ENCODE peak calls at places on chromosomes 13 and 19, in four cellular contexts. One of them, this sample, is unnamed.
A peak's percentile ranks its signal among the peaks of the same experiment; 100 is the strongest.

GRCh38 chr19:55473613-55474012 is 2.8 kb upstream of the ZNF628 start:
- DNase-seq in thyroid gland: no peak
- DNase-seq in natural killer cell: no peak
- DNase-seq in psoas muscle: no peak
- DNase-seq in this sample: no peak

GRCh38 chr13:97798171-97798821 is 155.2 kb upstream of the IPO5 start:
- DNase-seq in psoas muscle: no peak
- DNase-seq in thyroid gland: no peak
- DNase-seq in natural killer cell: no peak
- DNase-seq in this sample: no peak

GRCh38 chr13:71871180-71871754 is 4.3 kb upstream of the DACH1 start:
- DNase-seq in thyroid gland: no peak
- DNase-seq in natural killer cell: no peak
- DNase-seq in psoas muscle: no peak
- DNase-seq in this sample: no peak

GRCh38 chr19:48968813-48969218 is 3.7 kb downstream of the FTL start:
- DNase-seq in natural killer cell: no peak
- DNase-seq in thyroid gland: peak; percentile 74
- DNase-seq in psoas muscle: no peak
- DNase-seq in this sample: no peak

GRCh38 chr13:42392706-42393572 is 121.0 kb downstream of the AKAP11 start:
- DNase-seq in psoas muscle: no peak
- DNase-seq in natural killer cell: no peak
- DNase-seq in thyroid gland: no peak
- DNase-seq in this sample: no peak

GRCh38 chr13:33867472-33867871 is 49.5 kb downstream of the RFC3 start:
- DNase-seq in thyroid gland: no peak
- DNase-seq in natural killer cell: no peak
- DNase-seq in psoas muscle: no peak
- DNase-seq in this sample: no peak

GRCh38 chr19:23436944-23437343 is 41.7 kb upstream of the ZNF91 start:
- DNase-seq in psoas muscle: no peak
- DNase-seq in natural killer cell: no peak
- DNase-seq in thyroid gland: no peak
- DNase-seq in this sample: no peak

GRCh38 chr19:48543121-48543710 is 8.8 kb upstream of the SULT2B1 start:
- DNase-seq in psoas muscle: peak; percentile 67
- DNase-seq in natural killer cell: no peak
- DNase-seq in thyroid gland: peak; percentile 78
- DNase-seq in this sample: no peak

GRCh38 chr19:48683349-48683748 is 10.5 kb upstream of the NTN5 start:
- DNase-seq in psoas muscle: peak; percentile 78
- DNase-seq in natural killer cell: no peak
- DNase-seq in thyroid gland: peak; percentile 71
- DNase-seq in this sample: no peak

GRCh38 chr19:9381367-9381785 is 18.6 kb downstream of the ZNF177 start:
- DNase-seq in natural killer cell: no peak
- DNase-seq in psoas muscle: no peak
- DNase-seq in thyroid gland: no peak
- DNase-seq in this sample: no peak

GRCh38 chr13:98405107-98405571 is 171.8 kb downstream of the STK24 start:
- DNase-seq in thyroid gland: no peak
- DNase-seq in psoas muscle: no peak
- DNase-seq in natural killer cell: no peak
- DNase-seq in this sample: no peak

GRCh38 chr13:99628442-99628841 is 127.2 kb downstream of the TM9SF2 start:
- DNase-seq in natural killer cell: no peak
- DNase-seq in psoas muscle: no peak
- DNase-seq in thyroid gland: no peak
- DNase-seq in this sample: no peak

GRCh38 chr13:40456397-40456958 is 210.0 kb downstream of the FOXO1 start:
- DNase-seq in psoas muscle: no peak
- DNase-seq in thyroid gland: peak; percentile 95
- DNase-seq in natural killer cell: no peak
- DNase-seq in this sample: no peak

GRCh38 chr13:97015661-97016350 is 21.5 kb upstream of the OXGR1 start:
- DNase-seq in thyroid gland: no peak
- DNase-seq in psoas muscle: no peak
- DNase-seq in natural killer cell: no peak
- DNase-seq in this sample: no peak

GRCh38 chr19:8877854-8878705 is 45.9 kb downstream of the MBD3L1 start:
- DNase-seq in psoas muscle: no peak
- DNase-seq in natural killer cell: no peak
- DNase-seq in thyroid gland: no peak
- DNase-seq in this sample: no peak

DNA sequence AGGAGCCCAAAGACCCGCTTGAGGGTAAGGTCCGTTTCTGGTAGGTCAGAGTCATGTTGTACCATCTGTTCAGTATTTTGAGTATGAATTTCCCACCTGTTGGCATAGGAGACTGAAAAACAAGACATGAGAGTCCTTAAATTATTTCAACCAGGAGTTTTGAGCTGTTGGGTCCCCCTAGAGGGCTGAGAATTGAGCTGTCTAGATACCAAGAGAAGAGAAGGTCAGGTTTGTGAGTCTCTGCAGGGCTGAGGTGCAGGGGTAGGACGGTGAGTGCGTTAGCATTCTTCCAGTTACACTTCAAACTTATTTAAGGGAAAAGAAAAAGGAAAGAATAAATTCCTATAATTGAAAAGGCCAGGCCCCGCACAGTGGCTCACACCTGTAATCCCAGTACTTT is 5.0 kb downstream of the CBLC start:
- DNase-seq in psoas muscle: no peak
- DNase-seq in thyroid gland: no peak
- DNase-seq in natural killer cell: no peak
- DNase-seq in this sample: no peak
- TF ChIP-seq CTCF in psoas muscle: no peak
- TF ChIP-seq CTCF in thyroid gland: no peak
- TF ChIP-seq CTCF in natural killer cell: no peak
- TF ChIP-seq CTCF in this sample: no peak

GRCh38 chr13:49740870-49741269 is 49.6 kb upstream of the EBPL start:
- DNase-seq in natural killer cell: no peak
- DNase-seq in thyroid gland: no peak
- DNase-seq in psoas muscle: no peak
- DNase-seq in this sample: no peak

GRCh38 chr13:49749852-49750251 is 42.6 kb downstream of the KPNA3 start:
- DNase-seq in thyroid gland: no peak
- DNase-seq in psoas muscle: no peak
- DNase-seq in natural killer cell: no peak
- DNase-seq in this sample: no peak

DNA sequence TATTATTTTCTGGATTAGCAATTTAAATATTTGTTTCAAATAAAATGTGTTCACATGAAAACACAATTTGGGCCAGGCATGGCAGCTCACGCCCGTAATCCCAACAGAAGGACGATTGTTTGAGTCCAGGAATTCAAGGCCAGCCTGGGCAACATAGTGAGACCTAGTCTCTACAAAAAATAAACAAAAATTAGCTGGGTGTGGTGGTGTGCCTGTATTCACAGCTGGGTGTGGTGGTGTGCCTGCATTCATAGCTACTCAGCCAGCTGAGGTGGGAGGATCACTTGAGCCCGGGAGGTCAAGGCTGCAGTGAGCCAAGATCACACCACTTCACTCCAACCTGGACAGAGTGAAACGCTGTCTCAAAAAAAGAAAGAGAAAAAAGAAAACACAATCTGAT is 46.4 kb downstream of the KPNA3 start:
- DNase-seq in psoas muscle: no peak
- DNase-seq in natural killer cell: no peak
- DNase-seq in thyroid gland: peak; percentile 62
- DNase-seq in this sample: no peak
- TF ChIP-seq CTCF in psoas muscle: no peak
- TF ChIP-seq CTCF in natural killer cell: no peak
- TF ChIP-seq CTCF in thyroid gland: no peak
- TF ChIP-seq CTCF in this sample: no peak

GRCh38 chr13:54836273-54836672 is 1807.7 kb downstream of the OLFM4 start:
- DNase-seq in natural killer cell: no peak
- DNase-seq in psoas muscle: no peak
- DNase-seq in thyroid gland: no peak
- DNase-seq in this sample: no peak
- TF ChIP-seq CTCF in natural killer cell: no peak
- TF ChIP-seq CTCF in psoas muscle: no peak
- TF ChIP-seq CTCF in thyroid gland: no peak
- TF ChIP-seq CTCF in this sample: no peak

GRCh38 chr19:4622695-4623421 is 16.5 kb upstream of the TNFAIP8L1 start:
- DNase-seq in natural killer cell: no peak
- DNase-seq in psoas muscle: no peak
- DNase-seq in thyroid gland: no peak
- DNase-seq in this sample: no peak
- TF ChIP-seq CTCF in natural killer cell: no peak
- TF ChIP-seq CTCF in psoas muscle: no peak
- TF ChIP-seq CTCF in thyroid gland: no peak
- TF ChIP-seq CTCF in this sample: no peak

DNA sequence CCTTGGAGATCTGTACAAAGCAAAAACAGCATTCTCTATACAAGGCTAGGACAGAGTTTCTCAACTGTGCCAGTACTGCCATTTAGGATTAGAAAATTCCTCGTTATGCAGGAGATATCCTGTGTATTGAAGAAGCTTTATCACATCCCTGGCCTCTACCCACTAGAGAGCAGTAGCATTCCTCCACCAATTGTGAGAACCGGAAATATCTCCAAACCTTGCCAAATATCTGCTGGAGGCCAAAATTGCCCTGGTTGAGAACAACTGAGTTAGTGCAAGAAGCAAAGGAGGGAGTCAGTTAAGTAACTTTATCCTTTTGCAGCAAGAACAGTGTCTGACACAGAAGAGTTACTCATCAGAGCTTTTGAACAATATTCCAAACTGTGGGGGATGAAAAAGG is 16.2 kb upstream of the FREM2 start:
- DNase-seq in thyroid gland: peak; percentile 28
- DNase-seq in natural killer cell: no peak
- DNase-seq in psoas muscle: no peak
- DNase-seq in this sample: no peak
- TF ChIP-seq CTCF in thyroid gland: peak; percentile 7
- TF ChIP-seq CTCF in natural killer cell: no peak
- TF ChIP-seq CTCF in psoas muscle: no peak
- TF ChIP-seq CTCF in this sample: no peak

DNA sequence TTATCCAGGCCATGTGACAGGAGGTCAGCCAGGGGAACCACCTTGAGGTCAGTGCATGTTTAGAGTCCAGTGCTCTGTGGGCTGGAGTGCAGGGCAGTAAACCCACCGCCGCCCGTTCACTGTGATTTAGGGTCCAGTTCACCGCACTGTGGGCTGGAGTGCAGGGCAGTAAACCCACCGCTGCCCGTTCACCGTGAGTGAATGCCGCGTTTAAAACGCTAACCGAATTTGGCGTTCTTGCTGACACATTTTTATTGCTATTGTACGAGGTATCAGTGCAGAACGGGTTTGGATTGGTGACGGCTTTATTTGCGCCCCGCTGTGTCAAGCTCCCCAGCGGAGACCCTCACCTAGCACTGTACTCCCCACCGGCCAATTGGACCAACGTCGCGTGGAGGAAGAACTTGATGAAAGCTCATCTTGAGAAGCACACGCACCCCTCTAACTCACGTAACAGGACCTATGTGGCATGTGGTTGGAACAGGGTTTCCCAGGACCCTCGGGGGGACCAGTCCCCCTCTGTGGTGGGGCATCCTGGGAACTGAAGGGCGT is 27.9 kb downstream of the C13orf46 start:
- DNase-seq in psoas muscle: peak; percentile 48
- DNase-seq in natural killer cell: no peak
- DNase-seq in thyroid gland: no peak
- DNase-seq in this sample: peak; percentile 10
- TF ChIP-seq CTCF in psoas muscle: no peak
- TF ChIP-seq CTCF in natural killer cell: no peak
- TF ChIP-seq CTCF in thyroid gland: no peak
- TF ChIP-seq CTCF in this sample: no peak

GRCh38 chr19:2858864-2859263 is 8.3 kb upstream of the ZNF556 start:
- DNase-seq in natural killer cell: no peak
- DNase-seq in psoas muscle: no peak
- DNase-seq in thyroid gland: no peak
- DNase-seq in this sample: no peak
- TF ChIP-seq CTCF in natural killer cell: no peak
- TF ChIP-seq CTCF in psoas muscle: no peak
- TF ChIP-seq CTCF in thyroid gland: no peak
- TF ChIP-seq CTCF in this sample: no peak

DNA sequence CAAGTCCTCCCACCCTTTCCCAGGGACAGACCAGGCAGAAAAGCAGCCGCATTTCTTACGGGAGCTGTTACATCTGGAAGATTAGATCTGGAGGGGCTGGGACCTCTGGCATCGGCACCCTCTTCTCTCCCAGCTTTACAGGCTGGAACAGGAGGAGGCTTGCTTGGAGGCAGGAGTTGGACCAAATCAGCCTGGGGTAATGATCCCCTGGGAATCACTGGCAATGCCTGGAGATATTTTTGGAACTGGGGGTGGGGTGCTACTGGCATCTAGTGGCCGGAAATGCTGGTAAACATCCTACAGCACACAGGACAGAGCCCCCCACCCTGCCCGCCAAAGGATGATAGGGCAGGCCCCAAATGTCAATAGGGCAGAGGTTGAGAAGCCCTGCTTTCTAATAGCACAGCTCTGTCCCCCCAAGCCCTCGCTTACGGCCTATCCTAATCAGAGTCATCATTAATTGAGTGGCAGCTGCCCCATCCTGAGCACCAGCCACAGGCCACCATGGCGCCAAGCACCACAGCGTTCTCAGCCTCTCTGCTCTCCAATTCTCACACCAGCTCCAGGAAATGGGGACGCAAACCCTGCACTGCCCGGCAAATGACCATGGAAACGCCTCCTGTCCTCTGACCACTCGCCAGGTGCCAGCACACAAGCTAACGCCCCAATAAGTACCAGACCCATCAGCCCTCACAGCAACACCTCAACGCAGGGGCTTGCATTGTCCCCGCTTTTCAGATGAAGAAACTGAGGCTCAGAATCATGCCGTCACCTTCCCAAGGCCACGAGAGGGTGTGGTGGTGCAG is 20.6 kb downstream of the LRRC4B start:
- DNase-seq in thyroid gland: no peak
- DNase-seq in psoas muscle: no peak
- DNase-seq in natural killer cell: no peak
- DNase-seq in this sample: no peak
- TF ChIP-seq CTCF in thyroid gland: no peak
- TF ChIP-seq CTCF in psoas muscle: peak; percentile 14
- TF ChIP-seq CTCF in natural killer cell: no peak
- TF ChIP-seq CTCF in this sample: no peak

GRCh38 chr19:50796128-50796633 is 6.0 kb downstream of the ACP4 start:
- DNase-seq in natural killer cell: no peak
- DNase-seq in psoas muscle: no peak
- DNase-seq in thyroid gland: no peak
- DNase-seq in this sample: no peak
- TF ChIP-seq CTCF in natural killer cell: no peak
- TF ChIP-seq CTCF in psoas muscle: no peak
- TF ChIP-seq CTCF in thyroid gland: no peak
- TF ChIP-seq CTCF in this sample: no peak

This sample was measured in CD14-positive monocyte.